ENCODE peak calls at places on chromosomes 16 and 17, in eight cellular contexts. One of them, this sample, is unnamed.

GRCh38 chr16:20323591-20324117 is 3.7 kb downstream of the GP2 start:
- DNase-seq in sigmoid colon: no peak
- DNase-seq in brain microvascular endothelial cell: no peak
- DNase-seq in fibroblast of lung: no peak
- DNase-seq in T1000: no peak
- DNase-seq in NCI-H446 treated with DMSO at 0.1 percent for 48 hours: no peak
- DNase-seq in CD8-positive, alpha-beta memory T cell: no peak
- DNase-seq in NCI-H345: peak
- DNase-seq in this sample: no peak

GRCh38 chr17:72512649-72513556 is 392.1 kb downstream of the SOX9 start:
- DNase-seq in brain microvascular endothelial cell: no peak
- DNase-seq in fibroblast of lung: no peak
- DNase-seq in CD8-positive, alpha-beta memory T cell: no peak
- DNase-seq in T1000: no peak
- DNase-seq in NCI-H345: no peak
- DNase-seq in sigmoid colon: no peak
- DNase-seq in NCI-H446 treated with DMSO at 0.1 percent for 48 hours: no peak
- DNase-seq in this sample: no peak

GRCh38 chr17:80110447-80110812 is 9.0 kb downstream of the GAA start:
- DNase-seq in brain microvascular endothelial cell: no peak
- DNase-seq in NCI-H345: no peak
- DNase-seq in T1000: no peak
- DNase-seq in sigmoid colon: no peak
- DNase-seq in NCI-H446 treated with DMSO at 0.1 percent for 48 hours: no peak
- DNase-seq in CD8-positive, alpha-beta memory T cell: no peak
- DNase-seq in fibroblast of lung: no peak
- DNase-seq in this sample: no peak

GRCh38 chr17:79622201-79622601 is 11.3 kb upstream of the RBFOX3 start:
- DNase-seq in CD8-positive, alpha-beta memory T cell: no peak
- DNase-seq in brain microvascular endothelial cell: no peak
- DNase-seq in sigmoid colon: peak
- DNase-seq in NCI-H446 treated with DMSO at 0.1 percent for 48 hours: peak
- DNase-seq in T1000: no peak
- DNase-seq in NCI-H345: no peak
- DNase-seq in fibroblast of lung: no peak
- DNase-seq in this sample: no peak

GRCh38 chr17:6681671-6682070 is 30.1 kb downstream of the C17orf100 start:
- DNase-seq in brain microvascular endothelial cell: no peak
- DNase-seq in T1000: no peak
- DNase-seq in NCI-H446 treated with DMSO at 0.1 percent for 48 hours: no peak
- DNase-seq in fibroblast of lung: no peak
- DNase-seq in sigmoid colon: no peak
- DNase-seq in CD8-positive, alpha-beta memory T cell: no peak
- DNase-seq in NCI-H345: no peak
- DNase-seq in this sample: no peak

GRCh38 chr16:11188801-11189740 is 66.9 kb downstream of the SOCS1 start:
- DNase-seq in CD8-positive, alpha-beta memory T cell: no peak
- DNase-seq in sigmoid colon: no peak
- DNase-seq in brain microvascular endothelial cell: no peak
- DNase-seq in T1000: no peak
- DNase-seq in NCI-H446 treated with DMSO at 0.1 percent for 48 hours: no peak
- DNase-seq in NCI-H345: no peak
- DNase-seq in fibroblast of lung: no peak
- DNase-seq in this sample: no peak

GRCh38 chr17:15260376-15261062 is 4.6 kb downstream of the PMP22 start:
- DNase-seq in NCI-H446 treated with DMSO at 0.1 percent for 48 hours: no peak
- DNase-seq in fibroblast of lung: peak
- DNase-seq in sigmoid colon: peak
- DNase-seq in CD8-positive, alpha-beta memory T cell: peak
- DNase-seq in brain microvascular endothelial cell: peak
- DNase-seq in NCI-H345: peak
- DNase-seq in T1000: peak
- DNase-seq in this sample: peak

GRCh38 chr17:31596382-31597323 is 205.2 kb downstream of the RAB11FIP4 start:
- DNase-seq in NCI-H446 treated with DMSO at 0.1 percent for 48 hours: peak
- DNase-seq in NCI-H345: no peak
- DNase-seq in fibroblast of lung: peak
- DNase-seq in T1000: peak
- DNase-seq in sigmoid colon: peak
- DNase-seq in CD8-positive, alpha-beta memory T cell: peak
- DNase-seq in brain microvascular endothelial cell: peak
- DNase-seq in this sample: peak

GRCh38 chr16:54657058-54657708 is 273.5 kb upstream of the IRX5 start:
- DNase-seq in CD8-positive, alpha-beta memory T cell: no peak
- DNase-seq in brain microvascular endothelial cell: peak
- DNase-seq in fibroblast of lung: peak
- DNase-seq in NCI-H345: no peak
- DNase-seq in NCI-H446 treated with DMSO at 0.1 percent for 48 hours: no peak
- DNase-seq in T1000: no peak
- DNase-seq in sigmoid colon: no peak
- DNase-seq in this sample: no peak

GRCh38 chr16:78443780-78444422 is 344.4 kb downstream of the WWOX start:
- DNase-seq in brain microvascular endothelial cell: peak
- DNase-seq in NCI-H345: no peak
- DNase-seq in fibroblast of lung: peak
- DNase-seq in T1000: no peak
- DNase-seq in NCI-H446 treated with DMSO at 0.1 percent for 48 hours: no peak
- DNase-seq in CD8-positive, alpha-beta memory T cell: no peak
- DNase-seq in sigmoid colon: no peak
- DNase-seq in this sample: no peak

This sample was measured in B cell.